ENCODE peak calls at places on chromosomes 11 and 22, in ten cellular contexts. F, B, T, O, D, S, R, I, X and Q are unnamed samples.

GRCh38 chr11:86571273-86571948 is 101.0 kb downstream of the ME3 start:
- DNase-seq in F (no peak), B (peak; percentile 94), T (no peak), O (no peak), D (peak; percentile 88), S (peak; percentile 70), R (no peak), I (no peak), X (no peak), Q (no peak)

GRCh38 chr11:113670830-113671215 is 35.3 kb downstream of the TMPRSS5 start:
- DNase-seq in F (no peak), B (no peak), T (no peak), O (no peak), D (no peak), S (no peak), R (no peak), I (no peak), X (no peak), Q (no peak)

GRCh38 chr11:129864811-129865210 is 30.6 kb downstream of the NFRKB start:
- DNase-seq in F (peak; percentile 55), B (no peak), T (no peak), O (no peak), D (no peak), S (no peak), R (no peak), I (no peak), X (no peak), Q (no peak)

GRCh38 chr11:88353835-88354496 is 16.4 kb upstream of the CTSC start:
- DNase-seq in F (no peak), B (no peak), T (no peak), O (no peak), D (no peak), S (no peak), R (no peak), I (no peak), X (no peak), Q (peak; percentile 41)

GRCh38 chr11:94674005-94674491 is 94.1 kb upstream of the AMOTL1 start:
- DNase-seq in F (no peak), B (no peak), T (no peak), O (peak; percentile 6), D (no peak), S (no peak), R (peak; percentile 47), I (no peak), X (no peak), Q (no peak)

GRCh38 chr11:46838501-46838900 is 7.6 kb downstream of the CKAP5 start:
- DNase-seq in F (no peak), B (no peak), T (no peak), O (no peak), D (no peak), S (no peak), R (no peak), I (no peak), X (no peak), Q (no peak)

GRCh38 chr11:46120361-46120710 is 918 bp downstream of the PHF21A start:
- DNase-seq in F (no peak), B (no peak), T (peak; percentile 66), O (no peak), D (no peak), S (peak; percentile 59), R (no peak), I (no peak), X (no peak), Q (no peak)

GRCh38 chr11:74311352-74311926 is at the start of gene P4HA3:
- DNase-seq in F (peak; percentile 52), B (peak; percentile 87), T (peak; percentile 73), O (peak; percentile 64), D (peak; percentile 64), S (peak; percentile 84), R (peak; percentile 25), I (peak; percentile 28), X (peak; percentile 21), Q (peak; percentile 18)

GRCh38 chr11:62917906-62918502 is 3.2 kb downstream of the CHRM1 start:
- DNase-seq in F (no peak), B (no peak), T (no peak), O (no peak), D (no peak), S (no peak), R (no peak), I (no peak), X (no peak), Q (no peak)

GRCh38 chr11:78419327-78419726 is 1.7 kb upstream of the GAB2 start:
- DNase-seq in F (no peak), B (no peak), T (peak; percentile 59), O (peak; percentile 99), D (peak; percentile 71), S (no peak), R (peak; percentile 99), I (peak; percentile 99), X (peak; percentile 98), Q (no peak)

GRCh38 chr11:86360775-86361395 is 13.8 kb upstream of the CCDC81 start:
- DNase-seq in F (no peak), B (peak; percentile 70), T (no peak), O (peak; percentile 72), D (peak; percentile 61), S (peak; percentile 48), R (peak; percentile 79), I (peak; percentile 73), X (peak; percentile 6), Q (no peak)

GRCh38 chr11:75087319-75088055 is 9.2 kb downstream of the OR2AT4 start:
- DNase-seq in F (no peak), B (peak; percentile 7), T (no peak), O (no peak), D (no peak), S (no peak), R (no peak), I (no peak), X (no peak), Q (no peak)

GRCh38 chr11:68753300-68753699 is 2.0 kb upstream of the TESMIN start:
- DNase-seq in F (no peak), B (no peak), T (no peak), O (no peak), D (no peak), S (no peak), R (no peak), I (no peak), X (no peak), Q (no peak)

GRCh38 chr11:2534131-2534956 is 89.5 kb downstream of the KCNQ1 start:
- DNase-seq in F (peak; percentile 68), B (peak; percentile 47), T (no peak), O (no peak), D (no peak), S (no peak), R (no peak), I (no peak), X (no peak), Q (no peak)

GRCh38 chr11:66044757-66045156 is 4.2 kb downstream of the GAL3ST3 start:
- DNase-seq in F (no peak), B (no peak), T (no peak), O (no peak), D (no peak), S (no peak), R (no peak), I (no peak), X (no peak), Q (no peak)

GRCh38 chr22:30250713-30251267 is 4.2 kb upstream of the LIF start:
- DNase-seq in F (peak; percentile 91), B (no peak), T (no peak), O (peak; percentile 85), D (peak; percentile 75), S (no peak), R (peak; percentile 49), I (peak; percentile 86), X (no peak), Q (no peak)

GRCh38 chr11:7307836-7308235 is 56.1 kb downstream of the SYT9 start:
- DNase-seq in F (no peak), B (no peak), T (no peak), O (no peak), D (no peak), S (no peak), R (no peak), I (no peak), X (no peak), Q (peak; percentile 30)

GRCh38 chr11:68503792-68504191 is 43.2 kb downstream of the PPP6R3 start:
- DNase-seq in F (no peak), B (no peak), T (no peak), O (no peak), D (no peak), S (no peak), R (no peak), I (no peak), X (no peak), Q (no peak)

GRCh38 chr22:48720662-48721393 is 1106.8 kb downstream of the BRD1 start:
- DNase-seq in F (no peak), B (no peak), T (no peak), O (no peak), D (no peak), S (no peak), R (no peak), I (no peak), X (no peak), Q (no peak)

GRCh38 chr11:131300304-131300703 is 70.1 kb upstream of the NTM start:
- DNase-seq in F (no peak), B (no peak), T (no peak), O (no peak), D (no peak), S (no peak), R (no peak), I (no peak), X (peak; percentile 22), Q (no peak)
- TF ChIP-seq CTCF in F (no peak), B (no peak), T (no peak), O (no peak), D (no peak), S (no peak), R (no peak), I (no peak), X (peak; percentile 28), Q (no peak)

GRCh38 chr22:23566716-23567475 is 13.2 kb downstream of the IGLL1 start:
- DNase-seq in F (no peak), B (no peak), T (no peak), O (no peak), D (no peak), S (no peak), R (no peak), I (no peak), X (no peak), Q (no peak)
- H3K4me3 ChIP-seq in F (no peak overlapping the region), B (peak overlapping the region; percentile 77), T (peak overlapping the region; percentile 29), O (no peak overlapping the region), D (no peak overlapping the region), S (peak overlapping the region; percentile 54), R (no peak overlapping the region), I (no peak overlapping the region), X (no peak overlapping the region), Q (no peak overlapping the region)

GRCh38 chr11:31887180-31887579 is 76.1 kb upstream of the PAX6 start:
- DNase-seq in F (no peak), B (peak; percentile 83), T (no peak), O (no peak), D (peak; percentile 16), S (peak; percentile 37), R (no peak), I (no peak), X (no peak), Q (peak; percentile 12)
- TF ChIP-seq CTCF in F (peak; percentile 58), B (peak; percentile 77), T (no peak), O (no peak), D (no peak), S (peak; percentile 49), R (no peak), I (no peak), X (peak; percentile 37), Q (peak; percentile 31)

DNA sequence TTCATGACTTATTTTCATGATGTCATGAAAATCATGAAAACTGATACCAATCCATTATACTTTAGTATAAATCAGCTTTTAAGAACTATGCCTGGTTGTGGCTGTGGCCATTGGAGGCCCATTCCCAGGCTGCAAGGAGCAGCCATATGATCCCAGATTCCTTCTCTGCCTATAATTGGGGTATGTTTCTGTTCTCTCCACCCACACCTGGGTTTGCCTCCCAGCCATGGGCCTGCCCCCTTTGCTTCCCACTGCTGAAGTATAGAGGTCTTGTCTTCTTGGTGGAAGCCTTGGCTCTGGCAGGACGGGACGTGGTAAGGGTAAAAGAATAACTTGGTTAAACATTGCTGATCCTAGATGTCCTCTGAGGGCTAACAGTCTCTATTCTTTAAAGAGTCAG is 2.3 kb downstream of the MICAL2 start:
- DNase-seq in F (no peak), B (no peak), T (no peak), O (no peak), D (no peak), S (no peak), R (no peak), I (no peak), X (no peak), Q (no peak)
- H3K4me3 ChIP-seq in F (no peak overlapping the region), B (no peak overlapping the region), T (no peak overlapping the region), O (peak overlapping the region; percentile 94), D (no peak overlapping the region), S (no peak overlapping the region), R (peak overlapping the region; percentile 89), I (peak overlapping the region; percentile 80), X (peak overlapping the region; percentile 97), Q (no peak overlapping the region)